ENCODE peak calls at places on chromosomes 6 and 20, in four cellular contexts. K is adrenal gland, D is AG08395, E is NB4. Y is an unnamed sample.

GRCh38 chr6:149182262-149182661 is 135.2 kb upstream of the TAB2 start:
- DNase-seq in D (no peak), E (no peak), K (peak; percentile 6), Y (no peak)

GRCh38 chr6:55888917-55889316 is 13.5 kb upstream of the BMP5 start:
- DNase-seq in E (no peak), K (no peak), D (no peak), Y (no peak)

GRCh38 chr6:33694401-33694931 is 17.0 kb downstream of the UQCC2 start:
- DNase-seq in E (no peak), D (peak; percentile 72), K (no peak), Y (no peak)

GRCh38 chr6:116553451-116553850 is at the start of gene CALHM4:
- DNase-seq in E (no peak), K (no peak), D (no peak), Y (no peak)

GRCh38 chr20:40812415-40813212 is 123.6 kb upstream of the MAFB start:
- DNase-seq in D (no peak), E (no peak), K (no peak), Y (no peak)

GRCh38 chr20:12276011-12276673 is 358.4 kb downstream of the BTBD3 start:
- DNase-seq in D (no peak), E (no peak), K (no peak), Y (no peak)

GRCh38 chr6:25963426-25964123 is 973 bp downstream of the TRIM38 start:
- DNase-seq in K (no peak), E (peak; percentile 75), D (peak; percentile 14), Y (no peak)

GRCh38 chr6:33633462-33634158 is 12.5 kb downstream of the ITPR3 start:
- DNase-seq in E (peak; percentile 56), K (peak; percentile 80), D (peak; percentile 88), Y (no peak)

GRCh38 chr6:32668226-32668747 is 1.8 kb upstream of the HLA-DQB1 start:
- DNase-seq in D (no peak), E (no peak), K (peak; percentile 83), Y (no peak)